ENCODE peak calls at places on chromosome 6, in nine cellular contexts. G, E, S, H, R, Z, B, Q and K are unnamed samples.

GRCh38 chr6:3061501-3061941 is 6.8 kb upstream of the RIPK1 start:
- DNase-seq in G (no peak), E (no peak), S (peak; percentile 18), H (no peak), R (no peak), Z (no peak), B (no peak), Q (peak; percentile 93), K (peak; percentile 38)

GRCh38 chr6:21603516-21603952 is 10.0 kb downstream of the SOX4 start:
- DNase-seq in G (no peak), E (no peak), S (no peak), H (no peak), R (no peak), Z (no peak), B (no peak), Q (no peak), K (no peak)

GRCh38 chr6:108132863-108133262 is 33.0 kb upstream of the NR2E1 start:
- DNase-seq in G (no peak), E (no peak), S (no peak), H (no peak), R (no peak), Z (no peak), B (no peak), Q (no peak), K (no peak)

GRCh38 chr6:124958759-124959354 is 3.4 kb upstream of the RNF217 start:
- DNase-seq in G (no peak), E (no peak), S (no peak), H (no peak), R (no peak), Z (no peak), B (no peak), Q (no peak), K (no peak)

GRCh38 chr6:101400341-101400740 is 6.8 kb downstream of the GRIK2 start:
- DNase-seq in G (no peak), E (no peak), S (no peak), H (no peak), R (no peak), Z (no peak), B (no peak), Q (no peak), K (no peak)

GRCh38 chr6:47157653-47158219 is 115.6 kb upstream of the ADGRF1 start:
- DNase-seq in G (no peak), E (no peak), S (no peak), H (no peak), R (no peak), Z (no peak), B (no peak), Q (no peak), K (no peak)

GRCh38 chr6:37056439-37057127 is 51.1 kb downstream of the FGD2 start:
- DNase-seq in G (no peak), E (no peak), S (peak; percentile 84), H (no peak), R (no peak), Z (no peak), B (no peak), Q (peak; percentile 93), K (no peak)

GRCh38 chr6:52304917-52305316 is 20.4 kb upstream of the MCM3 start:
- DNase-seq in G (no peak), E (no peak), S (no peak), H (no peak), R (no peak), Z (no peak), B (no peak), Q (no peak), K (no peak)

GRCh38 chr6:35202066-35202546 is 11.7 kb upstream of the SCUBE3 start:
- DNase-seq in G (no peak), E (no peak), S (no peak), H (no peak), R (no peak), Z (no peak), B (no peak), Q (peak; percentile 29), K (peak; percentile 10)

GRCh38 chr6:10386756-10387654 is 27.9 kb downstream of the TFAP2A start:
- DNase-seq in G (no peak), E (no peak), S (no peak), H (no peak), R (no peak), Z (no peak), B (no peak), Q (no peak), K (no peak)

GRCh38 chr6:121652726-121653623 is 217.5 kb downstream of the GJA1 start:
- DNase-seq in G (no peak), E (no peak), S (peak; percentile 14), H (peak; percentile 75), R (no peak), Z (no peak), B (no peak), Q (peak; percentile 69), K (no peak)

GRCh38 chr6:72916906-72917305 is 295.0 kb downstream of the KCNQ5 start:
- DNase-seq in G (no peak), E (no peak), S (no peak), H (no peak), R (no peak), Z (no peak), B (no peak), Q (no peak), K (no peak)

GRCh38 chr6:80156204-80156603 is 49.7 kb downstream of the BCKDHB start:
- DNase-seq in G (no peak), E (no peak), S (no peak), H (no peak), R (no peak), Z (no peak), B (no peak), Q (no peak), K (no peak)

GRCh38 chr6:156013155-156013554 is 557.5 kb upstream of the NOX3 start:
- DNase-seq in G (no peak), E (no peak), S (no peak), H (no peak), R (no peak), Z (peak; percentile 4), B (no peak), Q (no peak), K (no peak)

GRCh38 chr6:143501851-143502250 is 9.7 kb downstream of the FUCA2 start:
- DNase-seq in G (no peak), E (peak; percentile 43), S (no peak), H (no peak), R (no peak), Z (no peak), B (no peak), Q (no peak), K (no peak)

GRCh38 chr6:142605922-142606321 is 304.1 kb downstream of the ADGRG6 start:
- DNase-seq in G (no peak), E (no peak), S (no peak), H (no peak), R (no peak), Z (no peak), B (no peak), Q (no peak), K (no peak)

GRCh38 chr6:30685157-30685976 is 1.1 kb downstream of the PPP1R18 start:
- DNase-seq in G (no peak), E (peak; percentile 58), S (no peak), H (no peak), R (no peak), Z (no peak), B (no peak), Q (no peak), K (no peak)

GRCh38 chr6:129267028-129267427 is 384.1 kb downstream of the LAMA2 start:
- DNase-seq in G (no peak), E (no peak), S (no peak), H (no peak), R (no peak), Z (no peak), B (no peak), Q (no peak), K (no peak)

GRCh38 chr6:42133926-42134325 is 8.5 kb downstream of the C6orf132 start:
- DNase-seq in G (no peak), E (no peak), S (no peak), H (no peak), R (no peak), Z (no peak), B (no peak), Q (no peak), K (no peak)

GRCh38 chr6:53326372-53327016 is 22.3 kb downstream of the ELOVL5 start:
- DNase-seq in G (no peak), E (no peak), S (peak; percentile 41), H (peak; percentile 20), R (peak; percentile 44), Z (no peak), B (no peak), Q (peak; percentile 98), K (no peak)

GRCh38 chr6:80174931-80175572 is 68.6 kb downstream of the BCKDHB start:
- DNase-seq in G (no peak), E (no peak), S (no peak), H (no peak), R (no peak), Z (no peak), B (no peak), Q (peak; percentile 59), K (no peak)

GRCh38 chr6:72824833-72825232 is 203.0 kb downstream of the KCNQ5 start:
- DNase-seq in G (no peak), E (no peak), S (no peak), H (no peak), R (no peak), Z (no peak), B (no peak), Q (no peak), K (no peak)

GRCh38 chr6:114783083-114783482 is 440.3 kb upstream of the HS3ST5 start:
- DNase-seq in G (no peak), E (no peak), S (no peak), H (no peak), R (no peak), Z (no peak), B (no peak), Q (peak; percentile 11), K (no peak)

GRCh38 chr6:138162104-138162946 is 586 bp downstream of the ARFGEF3 start:
- DNase-seq in G (no peak), E (no peak), S (peak; percentile 12), H (no peak), R (no peak), Z (no peak), B (peak; percentile 49), Q (peak; percentile 19), K (no peak)

GRCh38 chr6:38495511-38495910 is 144.2 kb downstream of the BTBD9 start:
- DNase-seq in G (no peak), E (no peak), S (no peak), H (no peak), R (no peak), Z (no peak), B (no peak), Q (no peak), K (no peak)

GRCh38 chr6:134117409-134117808 is 65.0 kb upstream of the SLC2A12 start:
- DNase-seq in G (no peak), E (no peak), S (no peak), H (no peak), R (no peak), Z (no peak), B (no peak), Q (no peak), K (no peak)

GRCh38 chr6:7479801-7480266 is 61.6 kb upstream of the DSP start:
- DNase-seq in G (no peak), E (no peak), S (peak; percentile 40), H (no peak), R (no peak), Z (no peak), B (no peak), Q (peak; percentile 91), K (no peak)

GRCh38 chr6:74733830-74734591 is 471.8 kb downstream of the COL12A1 start:
- DNase-seq in G (no peak), E (no peak), S (no peak), H (no peak), R (no peak), Z (no peak), B (no peak), Q (no peak), K (no peak)

GRCh38 chr6:11747021-11747420 is 31.6 kb downstream of the ADTRP start:
- DNase-seq in G (no peak), E (no peak), S (no peak), H (no peak), R (no peak), Z (no peak), B (no peak), Q (no peak), K (no peak)

GRCh38 chr6:121616411-121616810 is 181.0 kb downstream of the GJA1 start:
- DNase-seq in G (no peak), E (no peak), S (no peak), H (no peak), R (no peak), Z (no peak), B (no peak), Q (no peak), K (no peak)

GRCh38 chr6:93721386-93722048 is 302.2 kb upstream of the EPHA7 start:
- DNase-seq in G (no peak), E (no peak), S (no peak), H (no peak), R (no peak), Z (peak; percentile 84), B (no peak), Q (peak; percentile 28), K (peak; percentile 1)